ENCODE peak calls at places on chromosomes 1 and 21, in four cellular contexts. L is K562, M is WTC11, W is HepG2. T is an unnamed sample.

GRCh38 chr1:21059021-21059420 is 117.7 kb downstream of the EIF4G3 start:
- DNase-seq in M (no peak), W (no peak), L (no peak), T (no peak)

GRCh38 chr1:3429320-3429719 is 25.1 kb upstream of the ARHGEF16 start:
- DNase-seq in L (no peak), W (no peak), M (no peak), T (no peak)

GRCh38 chr1:4653796-4654715 is at the start of gene AJAP1:
- DNase-seq in M (no peak), L (no peak), W (no peak), T (no peak)

GRCh38 chr1:190634134-190634533 is 156.5 kb upstream of the BRINP3 start:
- DNase-seq in M (no peak), W (no peak), L (no peak), T (no peak)

GRCh38 chr1:81420760-81421159 is 380.0 kb upstream of the ADGRL2 start:
- DNase-seq in L (no peak), W (no peak), M (no peak), T (no peak)

GRCh38 chr1:219523411-219523810 is 89.5 kb downstream of the ZC3H11B start:
- DNase-seq in M (no peak), L (no peak), W (no peak), T (no peak)

GRCh38 chr1:45828841-45829240 is 25.4 kb downstream of the MAST2 start:
- DNase-seq in W (no peak), L (no peak), M (no peak), T (no peak)

GRCh38 chr1:193121616-193122593 is at the start of gene CDC73:
- DNase-seq in W (peak), M (peak), L (peak), T (peak)

GRCh38 chr1:36389960-36390359 is 4.2 kb upstream of the STK40 start:
- DNase-seq in M (no peak), W (no peak), L (no peak), T (no peak)

GRCh38 chr1:215891673-215892072 is 324.6 kb downstream of the KCTD3 start:
- DNase-seq in L (no peak), M (no peak), W (no peak), T (no peak)

GRCh38 chr21:36087362-36088138 is 17.7 kb downstream of the CBR1 start:
- DNase-seq in L (no peak), W (no peak), M (no peak), T (no peak)

GRCh38 chr1:186289943-186290560 is 85.0 kb downstream of the TPR start:
- DNase-seq in L (no peak), M (no peak), W (no peak), T (no peak)

GRCh38 chr1:91124290-91124975 is 102.6 kb upstream of the ZNF644 start:
- DNase-seq in M (no peak), L (no peak), W (no peak), T (no peak)

GRCh38 chr1:19074902-19075721 is 118.6 kb upstream of the IFFO2 start:
- DNase-seq in W (no peak), L (no peak), M (no peak), T (no peak)

GRCh38 chr1:175185918-175186317 is 6.7 kb downstream of the KIAA0040 start:
- DNase-seq in W (no peak), M (no peak), L (no peak), T (no peak)

GRCh38 chr21:44568667-44569556 is 4.6 kb upstream of the KRTAP10-4 start:
- DNase-seq in L (peak), M (no peak), W (no peak), T (no peak)
- TF ChIP-seq USF2 in L (peak), M (no peak), W (no peak), T (no peak)

GRCh38 chr1:68229927-68230812 is 2.2 kb downstream of the WLS start:
- DNase-seq in W (no peak), M (no peak), L (no peak), T (no peak)
- TF ChIP-seq CREM in W (no peak), M (no peak), L (no peak), T (no peak)

GRCh38 chr1:179311149-179311700 is 17.6 kb downstream of the SOAT1 start:
- DNase-seq in W (no peak), M (no peak), L (no peak), T (no peak)

GRCh38 chr1:179313004-179313403 is 19.4 kb downstream of the SOAT1 start:
- DNase-seq in L (no peak), W (no peak), M (no peak), T (no peak)

GRCh38 chr1:179310271-179310670 is 16.7 kb downstream of the SOAT1 start:
- DNase-seq in W (no peak), L (no peak), M (no peak), T (no peak)

GRCh38 chr1:179314928-179315327 is 21.3 kb downstream of the SOAT1 start:
- DNase-seq in M (no peak), L (no peak), W (no peak), T (no peak)

GRCh38 chr1:179310721-179311120 is 17.1 kb downstream of the SOAT1 start:
- DNase-seq in M (no peak), L (no peak), W (no peak), T (no peak)
- TF ChIP-seq USF2 in M (no peak), L (no peak), W (no peak), T (no peak)

DNA sequence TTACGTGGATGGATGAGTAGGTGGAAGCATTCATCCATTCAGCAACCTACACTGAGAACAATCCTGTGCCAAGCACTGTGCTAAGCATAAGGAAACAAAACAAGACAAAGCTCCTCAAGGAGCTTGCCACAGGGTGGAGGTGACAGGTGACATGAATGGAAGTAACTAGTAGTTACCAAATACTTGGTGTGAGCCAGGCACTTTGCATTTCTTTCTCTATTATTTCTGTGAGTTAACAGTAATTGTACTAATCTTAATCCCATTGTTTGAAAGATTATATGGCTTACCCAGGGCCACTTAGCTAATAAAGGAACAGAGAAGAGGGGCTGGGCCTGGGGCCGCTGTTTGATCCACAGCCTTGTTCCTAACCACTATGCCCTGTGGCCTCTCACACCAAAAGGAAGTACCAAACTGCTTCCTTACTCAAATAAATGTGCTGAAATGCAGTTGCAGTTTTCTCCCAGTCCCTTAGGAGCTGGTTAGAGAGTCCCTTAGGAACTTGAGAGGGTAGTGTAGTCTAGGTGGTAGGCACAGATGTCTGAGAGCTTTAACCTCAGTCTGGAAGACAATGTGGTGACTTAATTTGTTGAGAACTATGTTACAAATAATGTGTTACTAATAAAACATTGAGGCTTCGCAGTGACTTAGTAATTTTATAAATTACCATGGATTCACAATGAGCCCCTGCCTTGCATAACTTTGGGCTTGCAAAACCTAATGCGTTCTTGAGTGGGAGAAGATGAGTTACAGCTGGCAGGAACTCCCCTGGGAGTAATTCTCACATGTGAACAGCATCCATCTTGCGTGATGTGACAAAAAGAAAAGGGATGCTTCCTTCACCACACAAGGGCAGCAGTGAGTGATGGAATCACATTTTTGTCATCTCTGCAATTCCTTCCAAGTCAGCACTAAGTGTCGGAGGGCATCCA is 69.8 kb downstream of the MPZL1 start:
- DNase-seq in M (no peak), L (no peak), W (no peak), T (no peak)
- TF ChIP-seq CREM in M (no peak), L (no peak), W (no peak), T (no peak)

GRCh38 chr1:208788013-208788412 is 543.8 kb upstream of the PLXNA2 start:
- DNase-seq in M (no peak), W (no peak), L (no peak), T (no peak)

GRCh38 chr1:208793946-208794345 is 549.8 kb upstream of the PLXNA2 start:
- DNase-seq in W (no peak), M (no peak), L (no peak), T (no peak)

GRCh38 chr1:208785629-208786028 is 541.4 kb upstream of the PLXNA2 start:
- DNase-seq in L (no peak), M (no peak), W (no peak), T (no peak)

GRCh38 chr1:208787219-208787618 is 543.0 kb upstream of the PLXNA2 start:
- DNase-seq in W (no peak), M (no peak), L (no peak), T (no peak)

GRCh38 chr1:208791458-208791857 is 547.3 kb upstream of the PLXNA2 start:
- DNase-seq in M (no peak), L (no peak), W (no peak), T (no peak)
- TF ChIP-seq USF2 in M (no peak), L (no peak), W (no peak), T (no peak)

GRCh38 chr1:97105531-97105930 is 383.9 kb downstream of the PTBP2 start:
- DNase-seq in M (no peak), L (no peak), W (no peak), T (no peak)

GRCh38 chr1:97108200-97108599 is 386.6 kb downstream of the PTBP2 start:
- DNase-seq in M (no peak), L (no peak), W (no peak), T (no peak)
- TF ChIP-seq CREM in M (no peak), L (no peak), W (no peak), T (no peak)

DNA sequence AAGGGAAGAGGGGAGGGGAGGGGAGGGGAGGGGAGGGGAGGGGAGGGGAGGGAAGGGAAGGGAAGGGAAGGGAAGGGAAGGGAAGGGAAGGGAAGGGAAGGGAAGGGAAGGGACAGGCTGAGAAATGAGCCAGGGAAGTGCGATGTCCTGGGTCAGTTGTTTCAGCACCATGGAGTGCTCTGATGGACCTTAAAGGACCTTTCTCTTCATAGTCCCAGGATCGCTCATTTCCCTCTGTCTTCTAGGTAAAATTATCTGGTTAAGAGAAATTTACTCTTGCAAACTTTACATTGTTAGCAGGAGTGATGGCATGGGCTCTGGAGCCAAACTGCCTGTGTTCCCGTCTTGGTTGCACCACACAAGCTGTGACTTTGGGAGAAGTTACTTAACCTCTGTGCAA is 357.8 kb downstream of the MATN1 start:
- DNase-seq in W (no peak), M (no peak), L (no peak), T (no peak)
- TF ChIP-seq USF2 in W (no peak), M (no peak), L (no peak), T (no peak)